ENCODE peak calls at places on chromosomes 2 and 18, in ten cellular contexts. S is left cardiac atrium; H is hepatic stellate cell; Z is HTR-8/SVneo; V is EH; C is effector CD8-positive, alpha-beta T cell; K is GM23248; B is NCI-H446 treated with DMSO at 0.1 percent for 48 hours; T is activated CD4-positive, alpha-beta memory T cell treated with anti-CD3 and anti-CD28 coated beads for 36 hours; E is WERI-Rb-1. D is an unnamed sample.
A peak's percentile ranks its signal among the peaks of the same experiment; 100 is the strongest.

GRCh38 chr18:79384834-79385233 is 10.9 kb upstream of the NFATC1 start:
- DNase-seq in Z (no peak), H (no peak), C (no peak), E (no peak), K (no peak), B (no peak), S (no peak), V (no peak), T (no peak), D (no peak)

GRCh38 chr2:149741646-149742045 is 154.1 kb upstream of the MMADHC start:
- DNase-seq in Z (peak; percentile 42), H (peak; percentile 15), B (no peak), C (no peak), K (peak; percentile 86), V (peak; percentile 94), S (no peak), T (no peak), E (no peak), D (peak; percentile 98)

GRCh38 chr2:20551231-20551944 is 99.5 kb downstream of the HS1BP3 start:
- DNase-seq in T (no peak), C (no peak), V (no peak), K (peak; percentile 61), S (no peak), B (no peak), H (no peak), E (no peak), Z (no peak), D (no peak)

GRCh38 chr2:166628478-166629136 is 134.6 kb upstream of the SCN7A start:
- DNase-seq in Z (no peak), T (no peak), C (no peak), B (no peak), H (no peak), E (no peak), V (no peak), S (no peak), K (no peak), D (no peak)

GRCh38 chr2:128252501-128252900 is 66.2 kb downstream of the HS6ST1 start:
- DNase-seq in S (no peak), C (no peak), V (no peak), T (no peak), H (no peak), B (no peak), Z (no peak), K (no peak), E (no peak), D (no peak)

GRCh38 chr2:30566675-30567074 is 119.6 kb downstream of the LCLAT1 start:
- DNase-seq in E (no peak), S (no peak), K (peak; percentile 34), C (no peak), T (no peak), B (no peak), V (no peak), H (no peak), Z (no peak), D (no peak)

GRCh38 chr2:205879362-205879761 is 197.1 kb downstream of the NRP2 start:
- DNase-seq in C (no peak), E (no peak), B (no peak), K (no peak), V (no peak), T (no peak), S (no peak), H (no peak), Z (no peak), D (no peak)

GRCh38 chr2:96089356-96090180 is 26.8 kb downstream of the ADRA2B start:
- DNase-seq in Z (no peak), E (no peak), V (no peak), K (no peak), B (no peak), H (no peak), S (no peak), C (no peak), T (peak; percentile 4), D (no peak)

GRCh38 chr2:174076948-174077347 is 111.8 kb upstream of the SP3 start:
- DNase-seq in K (no peak), V (no peak), C (no peak), Z (no peak), S (no peak), T (no peak), H (no peak), E (no peak), B (no peak), D (no peak)

GRCh38 chr18:69845588-69846506 is 101.8 kb downstream of the CD226 start:
- DNase-seq in E (no peak), H (peak; percentile 50), S (no peak), Z (no peak), B (peak; percentile 35), T (no peak), C (no peak), K (peak; percentile 1), V (peak; percentile 15), D (peak; percentile 0)

GRCh38 chr2:241494311-241494908 is 14.0 kb downstream of the STK25 start:
- DNase-seq in T (no peak), E (no peak), V (no peak), Z (no peak), H (no peak), S (no peak), K (no peak), C (no peak), B (no peak), D (no peak)

GRCh38 chr2:74516070-74516633 is 1.9 kb downstream of the TLX2 start:
- DNase-seq in Z (no peak), B (no peak), C (peak; percentile 58), H (peak; percentile 83), S (peak; percentile 74), V (no peak), K (peak; percentile 59), T (peak; percentile 86), E (no peak), D (no peak)

GRCh38 chr2:67502346-67503065 is 105.4 kb downstream of the ETAA1 start:
- DNase-seq in T (no peak), E (no peak), H (no peak), Z (no peak), V (peak; percentile 41), S (no peak), K (no peak), B (no peak), C (no peak), D (no peak)

GRCh38 chr2:27792759-27793158 is 21.2 kb downstream of the MRPL33 start:
- DNase-seq in E (no peak), S (no peak), Z (no peak), T (no peak), B (no peak), C (no peak), K (peak; percentile 58), V (peak; percentile 85), H (no peak), D (no peak)

GRCh38 chr2:140178224-140178623 is 1398.0 kb upstream of the NXPH2 start:
- DNase-seq in V (no peak), H (no peak), Z (no peak), T (no peak), K (no peak), C (no peak), E (no peak), S (no peak), B (no peak), D (peak; percentile 62)

GRCh38 chr2:215003001-215003400 is 135.4 kb downstream of the ABCA12 start:
- DNase-seq in B (peak; percentile 31), T (no peak), E (no peak), Z (no peak), S (no peak), C (no peak), K (peak; percentile 51), V (peak; percentile 14), H (no peak), D (no peak)

GRCh38 chr18:3442894-3443293 is 7.1 kb upstream of the TGIF1 start:
- DNase-seq in V (no peak), S (no peak), K (no peak), H (no peak), Z (no peak), C (no peak), T (no peak), B (no peak), E (no peak), D (no peak)

GRCh38 chr2:13545320-13545719 is 828.6 kb downstream of the TRIB2 start:
- DNase-seq in K (no peak), C (no peak), V (no peak), E (no peak), T (no peak), S (no peak), H (no peak), Z (no peak), B (no peak), D (peak; percentile 13)

GRCh38 chr2:219126555-219126954 is 34.1 kb downstream of the NHEJ1 start:
- DNase-seq in K (no peak), H (no peak), T (no peak), C (no peak), V (no peak), E (no peak), S (no peak), B (no peak), Z (no peak), D (no peak)

GRCh38 chr2:222655406-222655747 is 515 bp downstream of the FARSB start:
- DNase-seq in K (peak; percentile 74), E (peak; percentile 20), B (no peak), V (no peak), H (peak; percentile 19), Z (no peak), S (no peak), C (no peak), T (no peak), D (peak; percentile 59)